ENCODE peak calls at places on chromosomes 6 and 20, in four cellular contexts. C is H1, A is HepG2, X is K562. U is an unnamed sample.

GRCh38 chr6:62746968-62747367 is 460.9 kb upstream of the KHDRBS2 start:
- DNase-seq in C (no peak), A (no peak), X (no peak), U (no peak)

GRCh38 chr6:53066059-53066406 is 829 bp downstream of the FBXO9 start:
- DNase-seq in C (no peak), A (no peak), X (peak), U (no peak)

GRCh38 chr6:168247456-168248147 is 72.0 kb downstream of the DACT2 start:
- DNase-seq in C (no peak), A (peak), X (no peak), U (no peak)

GRCh38 chr20:33864324-33864963 is 53.3 kb downstream of the CHMP4B start:
- DNase-seq in C (no peak), A (no peak), X (no peak), U (no peak)

GRCh38 chr6:156598316-156598715 is 178.9 kb upstream of the ARID1B start:
- DNase-seq in C (no peak), A (no peak), X (no peak), U (no peak)

GRCh38 chr6:14889172-14889571 is 356.7 kb upstream of the JARID2 start:
- DNase-seq in C (no peak), A (no peak), X (no peak), U (no peak)

GRCh38 chr6:6556738-6557503 is 31.6 kb upstream of the LY86 start:
- DNase-seq in C (peak), A (peak), X (peak), U (no peak)

GRCh38 chr6:119590066-119590465 is 240.5 kb upstream of the MAN1A1 start:
- DNase-seq in C (no peak), A (no peak), X (no peak), U (no peak)

GRCh38 chr6:78345882-78346281 is 521.5 kb upstream of the IRAK1BP1 start:
- DNase-seq in C (no peak), A (no peak), X (no peak), U (no peak)

GRCh38 chr6:158850807-158851115 is 31.6 kb upstream of the EZR start:
- DNase-seq in C (no peak), A (no peak), X (no peak), U (no peak)

GRCh38 chr6:7146079-7146828 is 38.5 kb downstream of the RREB1 start:
- DNase-seq in C (no peak), A (peak), X (peak), U (no peak)

GRCh38 chr6:26128013-26128771 is 41.0 kb downstream of the HFE start:
- DNase-seq in C (no peak), A (no peak), X (no peak), U (no peak)

GRCh38 chr6:46263709-46264091 is 92.9 kb upstream of the ENPP5 start:
- DNase-seq in C (no peak), A (no peak), X (no peak), U (no peak)

GRCh38 chr6:158830736-158831135 is 11.6 kb upstream of the EZR start:
- DNase-seq in C (no peak), A (no peak), X (no peak), U (no peak)

GRCh38 chr6:27528714-27529113 is 55.8 kb upstream of the ZNF184 start:
- DNase-seq in C (no peak), A (no peak), X (no peak), U (no peak)

GRCh38 chr6:89009624-89010059 is 46.2 kb upstream of the RNGTT start:
- DNase-seq in C (no peak), A (no peak), X (no peak), U (no peak)

GRCh38 chr20:57500941-57501340 is 24.0 kb downstream of the CTCFL start:
- DNase-seq in C (no peak), A (no peak), X (no peak), U (no peak)

GRCh38 chr6:108359901-108360882 is 65.3 kb downstream of the AFG1L start:
- DNase-seq in C (no peak), A (no peak), X (peak), U (no peak)

GRCh38 chr6:115728171-115728570 is 332.5 kb downstream of the FRK start:
- DNase-seq in C (no peak), A (no peak), X (no peak), U (no peak)

GRCh38 chr6:5202941-5203340 is 57.8 kb downstream of the LYRM4 start:
- DNase-seq in C (no peak), A (peak), X (no peak), U (no peak)

GRCh38 chr20:34262488-34263288 is 21.5 kb downstream of the ASIP start:
- DNase-seq in C (no peak), A (peak), X (no peak), U (no peak)

GRCh38 chr6:138654715-138655634 is 118.6 kb upstream of the CCDC28A start:
- DNase-seq in C (no peak), A (no peak), X (no peak), U (peak)

GRCh38 chr6:108648186-108648585 is 87.5 kb downstream of the FOXO3 start:
- DNase-seq in C (no peak), A (no peak), X (no peak), U (no peak)

GRCh38 chr20:25246182-25246943 is 1.5 kb upstream of the PYGB start:
- DNase-seq in C (no peak), A (no peak), X (no peak), U (no peak)

GRCh38 chr6:25027221-25027916 is 91.6 kb upstream of the RIPOR2 start:
- DNase-seq in C (no peak), A (no peak), X (peak), U (peak)

GRCh38 chr6:126376682-126377081 is 36.8 kb downstream of the CENPW start:
- DNase-seq in C (no peak), A (no peak), X (no peak), U (no peak)

GRCh38 chr6:168713839-168714238 is 272.9 kb downstream of the SMOC2 start:
- DNase-seq in C (no peak), A (peak), X (peak), U (no peak)

GRCh38 chr6:142942238-142942637 is 2.7 kb downstream of the HIVEP2 start:
- DNase-seq in C (no peak), A (no peak), X (no peak), U (no peak)

GRCh38 chr6:142941018-142941417 is 4.0 kb downstream of the HIVEP2 start:
- DNase-seq in C (no peak), A (no peak), X (no peak), U (no peak)

GRCh38 chr6:142942805-142943227 is 2.2 kb downstream of the HIVEP2 start:
- DNase-seq in C (no peak), A (peak), X (peak), U (no peak)

GRCh38 chr6:142938510-142938909 is 6.5 kb downstream of the HIVEP2 start:
- DNase-seq in C (no peak), A (no peak), X (no peak), U (no peak)

DNA sequence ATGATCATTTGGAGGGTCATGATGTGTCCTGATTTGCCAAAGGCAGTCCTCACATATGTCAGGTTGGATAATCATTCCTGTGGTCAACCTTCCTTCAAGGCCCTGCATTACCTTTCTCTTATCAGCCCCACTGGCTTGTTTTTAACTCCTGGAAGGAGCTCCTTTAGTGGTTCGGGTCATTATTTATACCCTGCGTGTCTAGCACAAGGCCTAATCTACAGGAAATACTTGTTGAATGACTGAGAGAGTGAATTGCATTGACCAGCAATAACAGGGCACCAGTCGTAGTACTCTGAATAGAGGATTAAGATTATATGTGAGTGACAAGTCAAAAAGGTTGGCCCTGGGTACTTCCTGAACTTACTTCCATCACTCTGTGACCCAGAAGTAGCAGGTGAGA is 4.5 kb downstream of the HIVEP2 start:
- DNase-seq in C (no peak), A (no peak), X (no peak), U (no peak)
- TF ChIP-seq HDAC2 in C (no peak), A (no peak), X (no peak), U (no peak)

GRCh38 chr6:16240618-16241320 is 2.4 kb downstream of the GMPR start:
- DNase-seq in C (no peak), A (no peak), X (peak), U (no peak)

GRCh38 chr6:16239798-16240123 is 1.4 kb downstream of the GMPR start:
- DNase-seq in C (no peak), A (peak), X (no peak), U (no peak)

GRCh38 chr6:16238658-16239089 is 287 bp downstream of the GMPR start:
- DNase-seq in C (peak), A (no peak), X (no peak), U (no peak)

GRCh38 chr6:16238057-16238657 is at the start of gene GMPR:
- DNase-seq in C (peak), A (no peak), X (peak), U (no peak)

GRCh38 chr6:16239090-16239797 is 857 bp downstream of the GMPR start:
- DNase-seq in C (peak), A (no peak), X (peak), U (no peak)
- TF ChIP-seq SRF in C (no peak), A (no peak), X (no peak), U (no peak)

DNA sequence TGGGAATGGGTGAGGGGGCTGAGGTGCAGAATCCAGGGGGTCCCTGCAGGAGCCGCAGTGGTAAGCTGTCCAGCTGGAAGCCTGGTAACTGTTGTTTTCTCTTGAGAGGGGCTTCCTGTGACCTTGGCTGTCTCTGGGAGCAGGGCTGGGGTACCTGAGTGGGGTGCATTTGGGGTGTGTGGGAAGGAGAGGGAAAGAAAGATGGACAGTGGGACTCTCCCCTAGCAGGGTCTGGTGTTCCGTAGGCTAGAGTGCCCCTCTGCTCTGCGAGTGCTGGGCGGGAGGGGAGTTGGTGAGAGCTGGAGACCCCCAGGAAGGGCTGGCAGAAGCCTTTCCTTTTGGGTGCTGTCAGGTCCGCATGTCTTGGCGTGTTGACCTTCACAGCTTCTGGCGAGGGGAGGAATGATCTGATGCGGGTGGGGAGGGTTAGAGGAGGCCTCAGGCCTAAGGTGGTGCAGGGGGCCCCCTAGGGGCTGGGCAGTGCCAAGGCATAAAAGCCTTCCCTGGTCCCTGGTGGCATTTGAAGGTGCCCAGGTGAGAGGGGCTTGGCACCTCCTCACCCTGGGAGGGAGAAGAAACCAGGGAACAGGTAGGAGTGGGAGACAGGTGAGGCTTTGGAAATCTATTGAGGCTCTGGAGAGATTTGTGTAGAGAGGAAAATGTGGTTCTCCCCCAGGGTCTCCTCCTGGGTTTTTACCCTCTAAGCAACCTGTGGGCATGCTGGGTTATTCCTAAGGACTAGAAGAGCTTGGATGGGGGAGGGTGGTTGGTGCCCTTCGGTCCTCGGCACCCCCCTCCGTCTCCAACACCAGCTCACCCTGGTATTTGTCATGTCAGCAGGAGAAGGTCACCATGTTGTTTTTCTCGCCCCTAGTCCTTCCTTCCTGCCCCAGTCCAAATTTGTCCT is 3.3 kb downstream of the VEGFA start:
- DNase-seq in C (peak), A (peak), X (peak), U (no peak)
- TF ChIP-seq HDAC2 in C (no peak), A (peak), X (peak), U (no peak)

GRCh38 chr6:151709329-151709728 is 98.2 kb upstream of the ESR1 start:
- DNase-seq in C (no peak), A (no peak), X (no peak), U (no peak)
- TF ChIP-seq SRF in C (no peak), A (no peak), X (no peak), U (no peak)